ENCODE peak calls at places on chromosomes 7 and 10, in eight cellular contexts. One of them, this sample, is unnamed.

GRCh38 chr10:17735166-17735941 is 16.6 kb upstream of the TMEM236 start:
- DNase-seq in IMR-90: no peak
- DNase-seq in uterus: no peak
- DNase-seq in transverse colon: no peak
- DNase-seq in tibial nerve: no peak
- DNase-seq in adrenal gland: peak; percentile 70
- DNase-seq in heart left ventricle: peak; percentile 42
- DNase-seq in upper lobe of left lung: no peak
- DNase-seq in this sample: peak; percentile 71

GRCh38 chr10:34280599-34281374 is 534.3 kb downstream of the PARD3 start:
- DNase-seq in IMR-90: peak; percentile 98
- DNase-seq in uterus: peak; percentile 56
- DNase-seq in transverse colon: no peak
- DNase-seq in tibial nerve: peak; percentile 76
- DNase-seq in adrenal gland: peak; percentile 79
- DNase-seq in heart left ventricle: no peak
- DNase-seq in upper lobe of left lung: no peak
- DNase-seq in this sample: peak; percentile 45

GRCh38 chr7:33958126-33958525 is 52.8 kb downstream of the BMPER start:
- DNase-seq in IMR-90: no peak
- DNase-seq in uterus: no peak
- DNase-seq in transverse colon: no peak
- DNase-seq in tibial nerve: no peak
- DNase-seq in adrenal gland: no peak
- DNase-seq in heart left ventricle: no peak
- DNase-seq in upper lobe of left lung: no peak
- DNase-seq in this sample: no peak

GRCh38 chr7:151759591-151760042 is 117.3 kb downstream of the PRKAG2 start:
- DNase-seq in IMR-90: peak; percentile 65
- DNase-seq in uterus: peak; percentile 57
- DNase-seq in transverse colon: peak; percentile 53
- DNase-seq in tibial nerve: peak; percentile 47
- DNase-seq in adrenal gland: peak; percentile 68
- DNase-seq in heart left ventricle: peak; percentile 60
- DNase-seq in upper lobe of left lung: no peak
- DNase-seq in this sample: no peak

GRCh38 chr10:35185260-35186034 is 58.8 kb downstream of the CREM start:
- DNase-seq in IMR-90: no peak
- DNase-seq in uterus: no peak
- DNase-seq in transverse colon: no peak
- DNase-seq in tibial nerve: no peak
- DNase-seq in adrenal gland: no peak
- DNase-seq in heart left ventricle: no peak
- DNase-seq in upper lobe of left lung: no peak
- DNase-seq in this sample: no peak

GRCh38 chr10:87038286-87038717 is 18.2 kb downstream of the FAM25A start:
- DNase-seq in IMR-90: no peak
- DNase-seq in uterus: no peak
- DNase-seq in transverse colon: no peak
- DNase-seq in tibial nerve: no peak
- DNase-seq in adrenal gland: no peak
- DNase-seq in heart left ventricle: no peak
- DNase-seq in upper lobe of left lung: peak; percentile 37
- DNase-seq in this sample: no peak

GRCh38 chr7:46259947-46260346 is 338.9 kb upstream of the IGFBP3 start:
- DNase-seq in IMR-90: no peak
- DNase-seq in uterus: no peak
- DNase-seq in transverse colon: no peak
- DNase-seq in tibial nerve: no peak
- DNase-seq in adrenal gland: no peak
- DNase-seq in heart left ventricle: no peak
- DNase-seq in upper lobe of left lung: no peak
- DNase-seq in this sample: no peak

GRCh38 chr7:68411742-68412141 is 1186.5 kb upstream of the AUTS2 start:
- DNase-seq in IMR-90: no peak
- DNase-seq in uterus: no peak
- DNase-seq in transverse colon: no peak
- DNase-seq in tibial nerve: no peak
- DNase-seq in adrenal gland: no peak
- DNase-seq in heart left ventricle: no peak
- DNase-seq in upper lobe of left lung: no peak
- DNase-seq in this sample: no peak

GRCh38 chr10:52443419-52444388 is 129.6 kb downstream of the DKK1 start:
- DNase-seq in IMR-90: peak; percentile 87
- DNase-seq in uterus: no peak
- DNase-seq in transverse colon: no peak
- DNase-seq in tibial nerve: no peak
- DNase-seq in adrenal gland: no peak
- DNase-seq in heart left ventricle: no peak
- DNase-seq in upper lobe of left lung: no peak
- DNase-seq in this sample: no peak

GRCh38 chr7:108499575-108499974 is 26.4 kb downstream of the PNPLA8 start:
- DNase-seq in IMR-90: peak; percentile 50
- DNase-seq in uterus: no peak
- DNase-seq in transverse colon: no peak
- DNase-seq in tibial nerve: no peak
- DNase-seq in adrenal gland: no peak
- DNase-seq in heart left ventricle: no peak
- DNase-seq in upper lobe of left lung: no peak
- DNase-seq in this sample: no peak

GRCh38 chr10:18886102-18886501 is 162.5 kb upstream of the MALRD1 start:
- DNase-seq in IMR-90: peak; percentile 66
- DNase-seq in uterus: no peak
- DNase-seq in transverse colon: no peak
- DNase-seq in tibial nerve: no peak
- DNase-seq in adrenal gland: peak; percentile 17
- DNase-seq in heart left ventricle: no peak
- DNase-seq in upper lobe of left lung: no peak
- DNase-seq in this sample: no peak

GRCh38 chr7:80054356-80054755 is 80.3 kb upstream of the GNAI1 start:
- DNase-seq in IMR-90: peak; percentile 92
- DNase-seq in uterus: no peak
- DNase-seq in transverse colon: no peak
- DNase-seq in tibial nerve: no peak
- DNase-seq in adrenal gland: no peak
- DNase-seq in heart left ventricle: no peak
- DNase-seq in upper lobe of left lung: no peak
- DNase-seq in this sample: no peak

GRCh38 chr7:75995996-75996395 is 1.6 kb upstream of the TMEM120A start:
- DNase-seq in IMR-90: no peak
- DNase-seq in uterus: no peak
- DNase-seq in transverse colon: no peak
- DNase-seq in tibial nerve: no peak
- DNase-seq in adrenal gland: no peak
- DNase-seq in heart left ventricle: no peak
- DNase-seq in upper lobe of left lung: no peak
- DNase-seq in this sample: no peak

GRCh38 chr10:71761105-71761511 is 12.2 kb downstream of the VSIR start:
- DNase-seq in IMR-90: no peak
- DNase-seq in uterus: no peak
- DNase-seq in transverse colon: no peak
- DNase-seq in tibial nerve: no peak
- DNase-seq in adrenal gland: no peak
- DNase-seq in heart left ventricle: no peak
- DNase-seq in upper lobe of left lung: no peak
- DNase-seq in this sample: no peak

GRCh38 chr10:91194497-91195179 is 25.8 kb upstream of the PCGF5 start:
- DNase-seq in IMR-90: peak; percentile 81
- DNase-seq in uterus: no peak
- DNase-seq in transverse colon: no peak
- DNase-seq in tibial nerve: no peak
- DNase-seq in adrenal gland: no peak
- DNase-seq in heart left ventricle: no peak
- DNase-seq in upper lobe of left lung: no peak
- DNase-seq in this sample: no peak

GRCh38 chr10:37760817-37761216 is 96.6 kb downstream of the ZNF248 start:
- DNase-seq in IMR-90: no peak
- DNase-seq in uterus: no peak
- DNase-seq in transverse colon: no peak
- DNase-seq in tibial nerve: no peak
- DNase-seq in adrenal gland: no peak
- DNase-seq in heart left ventricle: no peak
- DNase-seq in upper lobe of left lung: no peak
- DNase-seq in this sample: no peak

GRCh38 chr10:101263146-101263837 is 34.0 kb upstream of the LBX1 start:
- DNase-seq in IMR-90: no peak
- DNase-seq in uterus: no peak
- DNase-seq in transverse colon: no peak
- DNase-seq in tibial nerve: no peak
- DNase-seq in adrenal gland: no peak
- DNase-seq in heart left ventricle: no peak
- DNase-seq in upper lobe of left lung: no peak
- DNase-seq in this sample: no peak

GRCh38 chr7:41720046-41720445 is 17.2 kb upstream of the INHBA start:
- DNase-seq in IMR-90: no peak
- DNase-seq in uterus: no peak
- DNase-seq in transverse colon: no peak
- DNase-seq in tibial nerve: no peak
- DNase-seq in adrenal gland: no peak
- DNase-seq in heart left ventricle: no peak
- DNase-seq in upper lobe of left lung: no peak
- DNase-seq in this sample: no peak
- H3K27me3 ChIP-seq in IMR-90: no peaks in the 10 kb centered on the region
- H3K27me3 ChIP-seq in uterus: no peaks in the 10 kb centered on the region
- H3K27me3 ChIP-seq in transverse colon: no peaks in the 10 kb centered on the region
- H3K27me3 ChIP-seq in tibial nerve: no peaks in the 10 kb centered on the region
- H3K27me3 ChIP-seq in adrenal gland: no peaks in the 10 kb centered on the region
- H3K27me3 ChIP-seq in heart left ventricle: no peaks in the 10 kb centered on the region
- H3K27me3 ChIP-seq in upper lobe of left lung: no peaks in the 10 kb centered on the region
- H3K27me3 ChIP-seq in this sample: peaks cover 3% of the 10 kb centered on the region

DNA sequence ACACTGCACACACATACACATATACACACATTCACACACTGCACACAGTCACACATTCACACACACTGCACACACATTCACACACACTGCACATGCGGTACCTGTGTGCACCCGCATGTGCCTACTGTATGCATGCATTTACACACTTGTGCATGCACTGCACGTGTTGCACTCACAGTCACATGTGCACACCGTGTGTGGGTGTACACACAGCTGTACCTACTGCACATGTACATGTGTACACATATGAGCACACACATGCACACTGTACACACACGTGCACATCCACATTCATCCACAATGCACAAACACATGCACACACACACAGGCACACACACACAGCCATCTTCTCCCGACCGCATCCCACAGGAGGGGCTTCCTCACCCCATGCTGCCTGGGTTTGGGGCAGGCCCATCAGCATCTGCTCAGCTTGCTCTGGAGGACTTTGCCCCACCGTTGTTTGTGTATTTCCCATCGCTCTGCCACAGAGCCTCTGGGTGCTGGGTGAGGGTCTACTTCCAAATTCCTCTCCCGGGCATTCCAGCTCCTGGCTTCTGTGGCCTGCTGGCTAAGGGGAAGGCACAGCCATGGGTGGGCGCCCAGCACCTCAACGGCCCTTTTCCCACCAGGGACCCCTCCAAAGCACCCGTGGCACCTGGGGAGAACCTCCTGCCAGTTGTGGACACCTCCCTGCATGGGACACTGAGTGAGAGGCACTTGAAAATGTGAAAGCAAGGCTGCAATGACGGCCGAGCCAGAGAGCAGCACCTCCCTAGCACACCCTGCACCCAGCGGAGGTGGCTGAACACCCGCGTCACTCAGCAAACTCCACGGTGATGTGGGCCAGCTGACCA is 324.3 kb downstream of the PTPRN2 start:
- DNase-seq in IMR-90: no peak
- DNase-seq in uterus: no peak
- DNase-seq in transverse colon: peak; percentile 31
- DNase-seq in tibial nerve: no peak
- DNase-seq in adrenal gland: no peak
- DNase-seq in heart left ventricle: no peak
- DNase-seq in upper lobe of left lung: peak; percentile 51
- DNase-seq in this sample: no peak
- TF ChIP-seq POLR2A in IMR-90: no peak
- TF ChIP-seq POLR2A in uterus: no peak
- TF ChIP-seq POLR2A in transverse colon: no peak
- TF ChIP-seq POLR2A in tibial nerve: no peak
- TF ChIP-seq POLR2A in adrenal gland: no peak
- TF ChIP-seq POLR2A in heart left ventricle: no peak
- TF ChIP-seq POLR2A in upper lobe of left lung: no peak
- TF ChIP-seq POLR2A in this sample: no peak

GRCh38 chr10:23195846-23196200 is 3.7 kb downstream of the PTF1A start:
- DNase-seq in IMR-90: no peak
- DNase-seq in uterus: no peak
- DNase-seq in transverse colon: no peak
- DNase-seq in tibial nerve: no peak
- DNase-seq in adrenal gland: no peak
- DNase-seq in heart left ventricle: no peak
- DNase-seq in upper lobe of left lung: no peak
- DNase-seq in this sample: no peak
- H3K27me3 ChIP-seq in IMR-90: peaks cover 74% of the 10 kb centered on the region
- H3K27me3 ChIP-seq in uterus: peaks cover 23% of the 10 kb centered on the region
- H3K27me3 ChIP-seq in transverse colon: peaks cover 100% of the 10 kb centered on the region
- H3K27me3 ChIP-seq in tibial nerve: no peaks in the 10 kb centered on the region
- H3K27me3 ChIP-seq in adrenal gland: peaks cover 91% of the 10 kb centered on the region
- H3K27me3 ChIP-seq in heart left ventricle: peaks cover 95% of the 10 kb centered on the region
- H3K27me3 ChIP-seq in upper lobe of left lung: peaks cover 7% of the 10 kb centered on the region
- H3K27me3 ChIP-seq in this sample: peaks cover 64% of the 10 kb centered on the region

GRCh38 chr7:130877236-130877635 is 143.2 kb upstream of the KLF14 start:
- DNase-seq in IMR-90: peak; percentile 9
- DNase-seq in uterus: no peak
- DNase-seq in transverse colon: no peak
- DNase-seq in tibial nerve: no peak
- DNase-seq in adrenal gland: no peak
- DNase-seq in heart left ventricle: no peak
- DNase-seq in upper lobe of left lung: no peak
- DNase-seq in this sample: no peak

GRCh38 chr7:130875265-130875741 is 141.3 kb upstream of the KLF14 start:
- DNase-seq in IMR-90: peak; percentile 44
- DNase-seq in uterus: no peak
- DNase-seq in transverse colon: peak; percentile 67
- DNase-seq in tibial nerve: no peak
- DNase-seq in adrenal gland: peak; percentile 60
- DNase-seq in heart left ventricle: no peak
- DNase-seq in upper lobe of left lung: peak; percentile 44
- DNase-seq in this sample: peak; percentile 61

GRCh38 chr7:130877676-130878305 is 143.8 kb upstream of the KLF14 start:
- DNase-seq in IMR-90: peak; percentile 17
- DNase-seq in uterus: no peak
- DNase-seq in transverse colon: no peak
- DNase-seq in tibial nerve: no peak
- DNase-seq in adrenal gland: no peak
- DNase-seq in heart left ventricle: no peak
- DNase-seq in upper lobe of left lung: no peak
- DNase-seq in this sample: no peak

GRCh38 chr7:130874071-130874915 is 140.3 kb upstream of the KLF14 start:
- DNase-seq in IMR-90: peak; percentile 13
- DNase-seq in uterus: no peak
- DNase-seq in transverse colon: no peak
- DNase-seq in tibial nerve: no peak
- DNase-seq in adrenal gland: no peak
- DNase-seq in heart left ventricle: no peak
- DNase-seq in upper lobe of left lung: no peak
- DNase-seq in this sample: no peak

DNA sequence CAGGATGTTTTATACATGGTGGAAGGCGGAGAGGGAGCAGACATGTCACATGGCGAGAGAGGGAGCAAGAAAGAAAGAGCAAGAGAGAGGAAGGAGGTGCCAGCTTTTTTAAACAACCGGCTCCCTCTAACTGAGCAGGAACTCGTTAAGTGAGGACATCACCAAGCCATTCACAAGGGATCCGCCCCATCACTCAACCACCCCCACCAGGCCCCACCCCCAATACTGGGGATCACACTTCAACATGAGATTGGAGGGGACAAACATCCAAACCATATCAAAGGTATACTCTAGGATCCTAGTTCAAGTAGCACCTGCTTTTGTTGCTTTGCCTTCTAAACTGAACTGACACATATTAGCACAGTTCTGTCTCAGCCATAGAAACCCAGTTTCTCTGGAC is 141.9 kb upstream of the KLF14 start:
- DNase-seq in IMR-90: peak; percentile 8
- DNase-seq in uterus: no peak
- DNase-seq in transverse colon: no peak
- DNase-seq in tibial nerve: no peak
- DNase-seq in adrenal gland: no peak
- DNase-seq in heart left ventricle: no peak
- DNase-seq in upper lobe of left lung: no peak
- DNase-seq in this sample: no peak
- TF ChIP-seq POLR2A in IMR-90: no peak
- TF ChIP-seq POLR2A in uterus: no peak
- TF ChIP-seq POLR2A in transverse colon: no peak
- TF ChIP-seq POLR2A in tibial nerve: no peak
- TF ChIP-seq POLR2A in adrenal gland: no peak
- TF ChIP-seq POLR2A in heart left ventricle: no peak
- TF ChIP-seq POLR2A in upper lobe of left lung: no peak
- TF ChIP-seq POLR2A in this sample: no peak

This sample was measured in gastrocnemius medialis.